ENCODE peak calls at places on chromosomes 2 and 18, in four cellular contexts. One of them, this sample, is unnamed.

GRCh38 chr2:191625016-191625415 is 52.9 kb upstream of the NABP1 start:
- DNase-seq in neural crest cell: no peak
- DNase-seq in stomach: no peak
- DNase-seq in K562: no peak
- DNase-seq in this sample: no peak

GRCh38 chr2:216724190-216724589 is 28.8 kb upstream of the IGFBP5 start:
- DNase-seq in K562: no peak
- DNase-seq in stomach: no peak
- DNase-seq in neural crest cell: no peak
- DNase-seq in this sample: no peak

GRCh38 chr18:67549946-67550345 is 33.4 kb upstream of the DSEL start:
- DNase-seq in stomach: no peak
- DNase-seq in neural crest cell: no peak
- DNase-seq in K562: no peak
- DNase-seq in this sample: no peak

GRCh38 chr18:69963196-69963595 is 15.5 kb upstream of the CD226 start:
- DNase-seq in neural crest cell: no peak
- DNase-seq in stomach: no peak
- DNase-seq in K562: no peak
- DNase-seq in this sample: no peak

GRCh38 chr2:144111443-144111842 is 408.5 kb downstream of the ZEB2 start:
- DNase-seq in K562: no peak
- DNase-seq in stomach: no peak
- DNase-seq in neural crest cell: no peak
- DNase-seq in this sample: no peak

GRCh38 chr2:11534746-11535484 is 1.1 kb downstream of the GREB1 start:
- DNase-seq in stomach: no peak
- DNase-seq in neural crest cell: no peak
- DNase-seq in K562: peak
- DNase-seq in this sample: no peak

GRCh38 chr2:238942080-238942761 is 94.3 kb downstream of the TWIST2 start:
- DNase-seq in neural crest cell: no peak
- DNase-seq in stomach: no peak
- DNase-seq in K562: no peak
- DNase-seq in this sample: peak

GRCh38 chr18:35343488-35343935 is 708 bp downstream of the ZNF24 start:
- DNase-seq in K562: no peak
- DNase-seq in stomach: no peak
- DNase-seq in neural crest cell: no peak
- DNase-seq in this sample: no peak

GRCh38 chr2:201808070-201808469 is 1.7 kb downstream of the CDK15 start:
- DNase-seq in K562: no peak
- DNase-seq in stomach: no peak
- DNase-seq in neural crest cell: no peak
- DNase-seq in this sample: no peak

GRCh38 chr18:72161686-72162085 is 382.5 kb downstream of the CBLN2 start:
- DNase-seq in stomach: no peak
- DNase-seq in K562: no peak
- DNase-seq in neural crest cell: no peak
- DNase-seq in this sample: no peak

GRCh38 chr2:177906041-177906718 is 166.4 kb downstream of the PDE11A start:
- DNase-seq in stomach: peak
- DNase-seq in K562: peak
- DNase-seq in neural crest cell: peak
- DNase-seq in this sample: peak

GRCh38 chr2:227860116-227860724 is 11.2 kb upstream of the DAW1 start:
- DNase-seq in neural crest cell: no peak
- DNase-seq in stomach: no peak
- DNase-seq in K562: no peak
- DNase-seq in this sample: no peak

GRCh38 chr2:240620859-240621258 is 4.4 kb upstream of the GPR35 start:
- DNase-seq in stomach: no peak
- DNase-seq in K562: no peak
- DNase-seq in neural crest cell: no peak
- DNase-seq in this sample: no peak

GRCh38 chr2:11074246-11074820 is 80.9 kb upstream of the SLC66A3 start:
- DNase-seq in neural crest cell: no peak
- DNase-seq in K562: no peak
- DNase-seq in stomach: no peak
- DNase-seq in this sample: peak

GRCh38 chr2:72142743-72143440 is 4.8 kb downstream of the CYP26B1 start:
- DNase-seq in stomach: peak
- DNase-seq in neural crest cell: no peak
- DNase-seq in K562: no peak
- DNase-seq in this sample: no peak

GRCh38 chr2:219362524-219363164 is 25.1 kb downstream of the DNPEP start:
- DNase-seq in neural crest cell: no peak
- DNase-seq in K562: no peak
- DNase-seq in stomach: no peak
- DNase-seq in this sample: peak

GRCh38 chr2:98896416-98896815 is 39.6 kb downstream of the CRACDL start:
- DNase-seq in K562: no peak
- DNase-seq in neural crest cell: no peak
- DNase-seq in stomach: no peak
- DNase-seq in this sample: no peak

GRCh38 chr2:53708988-53709387 is 58.6 kb upstream of the CHAC2 start:
- DNase-seq in stomach: no peak
- DNase-seq in neural crest cell: no peak
- DNase-seq in K562: no peak
- DNase-seq in this sample: no peak

GRCh38 chr2:140392824-140393223 is 1612.6 kb upstream of the NXPH2 start:
- DNase-seq in neural crest cell: no peak
- DNase-seq in stomach: no peak
- DNase-seq in K562: no peak
- DNase-seq in this sample: no peak

GRCh38 chr2:3420076-3420848 is 40.8 kb downstream of the TRAPPC12 start:
- DNase-seq in neural crest cell: no peak
- DNase-seq in stomach: no peak
- DNase-seq in K562: no peak
- DNase-seq in this sample: no peak

GRCh38 chr2:237647176-237648015 is 20.0 kb downstream of the LRRFIP1 start:
- DNase-seq in K562: no peak
- DNase-seq in stomach: no peak
- DNase-seq in neural crest cell: no peak
- DNase-seq in this sample: no peak

GRCh38 chr2:205556841-205557539 is 125.3 kb upstream of the NRP2 start:
- DNase-seq in neural crest cell: no peak
- DNase-seq in stomach: no peak
- DNase-seq in K562: no peak
- DNase-seq in this sample: no peak

GRCh38 chr2:72837171-72837570 is 11.3 kb upstream of the EXOC6B start:
- DNase-seq in stomach: no peak
- DNase-seq in K562: no peak
- DNase-seq in neural crest cell: no peak
- DNase-seq in this sample: no peak

GRCh38 chr2:200791905-200792304 is 19.8 kb upstream of the BZW1 start:
- DNase-seq in neural crest cell: no peak
- DNase-seq in K562: no peak
- DNase-seq in stomach: no peak
- DNase-seq in this sample: no peak

GRCh38 chr2:172863341-172863740 is 127.7 kb downstream of the RAPGEF4 start:
- DNase-seq in K562: no peak
- DNase-seq in neural crest cell: no peak
- DNase-seq in stomach: no peak
- DNase-seq in this sample: no peak

GRCh38 chr2:67322361-67323001 is 74.7 kb upstream of the ETAA1 start:
- DNase-seq in K562: no peak
- DNase-seq in stomach: no peak
- DNase-seq in neural crest cell: peak
- DNase-seq in this sample: peak

GRCh38 chr2:229715895-229716507 is 1.6 kb upstream of the DNER start:
- DNase-seq in neural crest cell: peak
- DNase-seq in stomach: no peak
- DNase-seq in K562: no peak
- DNase-seq in this sample: no peak

GRCh38 chr18:21949326-21950015 is 208.9 kb downstream of the MIB1 start:
- DNase-seq in K562: no peak
- DNase-seq in stomach: no peak
- DNase-seq in neural crest cell: no peak
- DNase-seq in this sample: no peak

GRCh38 chr2:25103287-25103871 is 61.5 kb downstream of the EFR3B start:
- DNase-seq in neural crest cell: no peak
- DNase-seq in stomach: no peak
- DNase-seq in K562: no peak
- DNase-seq in this sample: no peak

GRCh38 chr2:10267036-10267435 is 35.7 kb upstream of the HPCAL1 start:
- DNase-seq in K562: no peak
- DNase-seq in neural crest cell: no peak
- DNase-seq in stomach: peak
- DNase-seq in this sample: no peak

GRCh38 chr2:181022652-181023051 is 42.2 kb downstream of the UBE2E3 start:
- DNase-seq in K562: no peak
- DNase-seq in stomach: no peak
- DNase-seq in neural crest cell: no peak
- DNase-seq in this sample: no peak

GRCh38 chr2:238389985-238390682 is 36.6 kb upstream of the ASB1 start:
- DNase-seq in neural crest cell: no peak
- DNase-seq in stomach: peak
- DNase-seq in K562: no peak
- DNase-seq in this sample: peak

GRCh38 chr2:15941483-15941853 is 1.1 kb downstream of the MYCN start:
- DNase-seq in neural crest cell: peak
- DNase-seq in stomach: no peak
- DNase-seq in K562: no peak
- DNase-seq in this sample: no peak

GRCh38 chr2:105403785-105404698 is 5.2 kb upstream of the FHL2 start:
- DNase-seq in stomach: no peak
- DNase-seq in neural crest cell: no peak
- DNase-seq in K562: peak
- DNase-seq in this sample: no peak
- TF ChIP-seq CTCF in stomach: no peak
- TF ChIP-seq CTCF in neural crest cell: no peak
- TF ChIP-seq CTCF in K562: peak
- TF ChIP-seq CTCF in this sample: no peak

GRCh38 chr2:27902143-27902542 is 11.6 kb downstream of the BABAM2 start:
- DNase-seq in K562: no peak
- DNase-seq in neural crest cell: no peak
- DNase-seq in stomach: no peak
- DNase-seq in this sample: no peak
- TF ChIP-seq CTCF in K562: no peak
- TF ChIP-seq CTCF in neural crest cell: no peak
- TF ChIP-seq CTCF in stomach: no peak
- TF ChIP-seq CTCF in this sample: no peak

GRCh38 chr18:62384610-62385097 is 59.5 kb downstream of the TNFRSF11A start:
- DNase-seq in stomach: no peak
- DNase-seq in K562: no peak
- DNase-seq in neural crest cell: peak
- DNase-seq in this sample: no peak

GRCh38 chr18:62374410-62374965 is 49.4 kb downstream of the TNFRSF11A start:
- DNase-seq in K562: no peak
- DNase-seq in neural crest cell: no peak
- DNase-seq in stomach: no peak
- DNase-seq in this sample: no peak

GRCh38 chr18:62377408-62377807 is 52.3 kb downstream of the TNFRSF11A start:
- DNase-seq in K562: no peak
- DNase-seq in stomach: no peak
- DNase-seq in neural crest cell: no peak
- DNase-seq in this sample: no peak

GRCh38 chr18:62384068-62384467 is 59.0 kb downstream of the TNFRSF11A start:
- DNase-seq in K562: no peak
- DNase-seq in stomach: no peak
- DNase-seq in neural crest cell: no peak
- DNase-seq in this sample: no peak

GRCh38 chr18:62379051-62379450 is 53.9 kb downstream of the TNFRSF11A start:
- DNase-seq in stomach: no peak
- DNase-seq in K562: no peak
- DNase-seq in neural crest cell: no peak
- DNase-seq in this sample: no peak
- TF ChIP-seq CTCF in stomach: no peak
- TF ChIP-seq CTCF in K562: no peak
- TF ChIP-seq CTCF in neural crest cell: no peak
- TF ChIP-seq CTCF in this sample: no peak

GRCh38 chr2:26503238-26503880 is 25.4 kb upstream of the OTOF start:
- DNase-seq in neural crest cell: peak
- DNase-seq in stomach: peak
- DNase-seq in K562: peak
- DNase-seq in this sample: peak
- TF ChIP-seq CTCF in neural crest cell: peak
- TF ChIP-seq CTCF in stomach: no peak
- TF ChIP-seq CTCF in K562: peak
- TF ChIP-seq CTCF in this sample: peak

DNA sequence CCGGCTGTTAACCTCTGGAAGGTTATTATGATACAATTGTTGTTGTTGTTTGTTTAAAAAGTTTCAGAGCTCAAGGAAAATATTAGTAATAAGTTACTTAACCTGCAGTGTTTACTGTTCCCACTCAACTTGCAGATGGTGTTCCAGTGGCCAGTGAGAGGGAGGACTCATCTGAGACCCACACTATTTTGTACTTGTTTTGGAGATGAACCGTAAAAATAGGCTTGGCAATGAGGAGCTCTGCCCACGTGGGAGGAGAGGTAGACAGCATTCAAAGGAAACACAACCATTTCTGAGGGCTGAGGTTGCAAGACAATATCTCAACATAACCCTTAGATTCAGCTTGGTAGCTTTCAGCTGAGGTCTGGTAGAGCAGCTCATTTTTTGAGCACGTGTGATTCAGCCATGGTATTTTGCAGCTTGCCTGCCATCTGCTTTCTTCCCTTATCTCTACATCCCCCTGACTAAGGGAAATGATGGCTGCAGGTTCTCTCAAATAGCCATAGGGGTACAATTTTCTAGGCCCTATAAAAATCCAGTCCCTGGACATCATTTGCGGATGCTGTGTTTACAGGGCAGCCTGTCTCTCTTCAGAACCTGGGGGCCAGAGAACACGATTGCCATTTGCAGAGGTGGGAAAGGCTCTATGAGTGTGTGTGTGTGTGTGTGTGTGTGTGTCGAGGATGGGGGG is 442.9 kb upstream of the MEIS1 start:
- DNase-seq in neural crest cell: no peak
- DNase-seq in stomach: no peak
- DNase-seq in K562: no peak
- DNase-seq in this sample: no peak
- TF ChIP-seq CTCF in neural crest cell: no peak
- TF ChIP-seq CTCF in stomach: no peak
- TF ChIP-seq CTCF in K562: no peak
- TF ChIP-seq CTCF in this sample: no peak

DNA sequence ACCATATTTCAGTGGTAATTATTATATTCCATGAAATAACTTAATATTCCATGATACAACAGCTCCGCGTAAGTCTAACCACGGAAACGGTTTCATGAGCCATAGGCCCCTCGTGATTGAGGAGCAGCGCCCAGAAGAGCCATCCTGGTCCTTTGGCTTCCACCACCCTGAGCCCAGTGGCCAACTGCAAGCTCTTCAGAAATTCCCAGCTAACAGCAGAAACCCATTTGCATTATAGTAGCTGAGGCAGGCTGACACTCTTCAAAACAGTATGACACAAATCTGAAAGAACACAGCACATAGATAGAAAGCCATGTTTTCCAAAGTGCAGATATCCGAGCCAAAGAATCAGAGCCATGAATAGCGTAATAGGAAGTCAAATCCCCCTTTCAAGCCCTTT is 120.9 kb upstream of the NFATC1 start:
- DNase-seq in stomach: no peak
- DNase-seq in K562: no peak
- DNase-seq in neural crest cell: no peak
- DNase-seq in this sample: no peak
- TF ChIP-seq CTCF in stomach: no peak
- TF ChIP-seq CTCF in K562: no peak
- TF ChIP-seq CTCF in neural crest cell: no peak
- TF ChIP-seq CTCF in this sample: no peak

This sample was measured in lung.